ENCODE peak calls at places on chromosomes 12 and 14, in ten cellular contexts. Z is HepG2, A is NB4, Y is right lobe of liver, M is spleen, R is endothelial cell of umbilical vein, N is gastrocnemius medialis, E is body of pancreas, U is suprapubic skin, B is GM12878. D is an unnamed sample.

GRCh38 chr12:48025281-48025680 is 21.0 kb upstream of the COL2A1 start:
- DNase-seq in N (no peak), M (no peak), E (no peak), Z (no peak), U (no peak), B (no peak), A (no peak), Y (no peak), R (no peak), D (peak; percentile 68)

GRCh38 chr12:71440393-71441349 is 1.1 kb downstream of the LGR5 start:
- DNase-seq in B (no peak), E (peak; percentile 7), M (peak; percentile 62), R (no peak), A (peak; percentile 75), Z (peak; percentile 96), U (no peak), Y (peak; percentile 47), N (no peak), D (no peak)

GRCh38 chr14:21498540-21499526 is 12.3 kb downstream of the METTL3 start:
- DNase-seq in N (no peak), M (no peak), B (no peak), U (no peak), Z (peak; percentile 77), A (peak; percentile 62), R (peak; percentile 55), E (peak; percentile 23), Y (no peak), D (no peak)

GRCh38 chr14:61257469-61258057 is 23.6 kb downstream of the TMEM30B start:
- DNase-seq in A (no peak), N (no peak), B (no peak), E (no peak), Y (no peak), R (no peak), Z (no peak), U (no peak), M (no peak), D (no peak)

GRCh38 chr14:74401504-74402241 is 24.3 kb downstream of the SYNDIG1L start:
- DNase-seq in B (peak; percentile 45), Z (no peak), A (peak; percentile 11), R (no peak), Y (no peak), N (peak; percentile 18), U (no peak), M (peak; percentile 93), E (peak; percentile 20), D (peak; percentile 76)

GRCh38 chr12:112309797-112310196 is 72.4 kb downstream of the HECTD4 start:
- DNase-seq in Y (no peak), A (no peak), B (no peak), N (no peak), E (no peak), R (no peak), M (no peak), Z (no peak), U (no peak), D (no peak)

GRCh38 chr12:124621296-124621660 is 53.9 kb upstream of the NCOR2 start:
- DNase-seq in R (no peak), Z (no peak), B (no peak), E (peak; percentile 65), M (no peak), A (no peak), U (peak; percentile 87), Y (no peak), N (peak; percentile 78), D (peak; percentile 94)

GRCh38 chr12:79326663-79327062 is 364.1 kb downstream of the PAWR start:
- DNase-seq in M (no peak), R (no peak), Y (no peak), Z (no peak), E (no peak), B (no peak), U (no peak), N (no peak), A (no peak), D (no peak)

GRCh38 chr14:77184396-77185092 is 2.9 kb downstream of the TMEM63C start:
- DNase-seq in B (no peak), N (no peak), Z (no peak), R (no peak), Y (no peak), E (no peak), A (no peak), U (no peak), M (no peak), D (peak; percentile 37)

DNA sequence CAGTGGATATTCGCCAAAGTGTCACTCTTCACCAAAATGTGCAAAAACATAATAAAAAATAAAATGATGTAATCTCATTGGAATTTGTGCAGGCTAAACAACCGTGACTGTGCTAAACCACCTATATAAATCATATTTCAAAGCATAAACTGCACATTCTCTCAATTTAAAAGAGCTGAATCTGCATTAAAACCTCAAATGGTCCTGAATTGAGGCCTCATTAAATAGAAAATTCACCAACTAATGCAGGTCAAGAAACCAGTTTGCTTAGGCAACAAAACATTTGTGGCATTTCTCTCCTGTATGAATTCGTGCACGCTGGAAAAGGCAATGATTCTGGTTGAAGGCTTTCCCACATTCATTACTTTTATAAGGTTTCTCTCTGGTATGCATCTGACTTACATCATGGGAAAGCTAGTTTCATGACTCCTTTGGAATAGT is 80.1 kb upstream of the IFNG-AS1 start:
- DNase-seq in M (no peak), R (no peak), N (no peak), E (no peak), Z (no peak), B (no peak), A (no peak), U (no peak), Y (no peak), D (no peak)
- TF ChIP-seq CTCF in M (no peak), R (no peak), N (no peak), E (no peak), Z (no peak), B (no peak), A (no peak), U (no peak), Y (no peak), D (no peak)

DNA sequence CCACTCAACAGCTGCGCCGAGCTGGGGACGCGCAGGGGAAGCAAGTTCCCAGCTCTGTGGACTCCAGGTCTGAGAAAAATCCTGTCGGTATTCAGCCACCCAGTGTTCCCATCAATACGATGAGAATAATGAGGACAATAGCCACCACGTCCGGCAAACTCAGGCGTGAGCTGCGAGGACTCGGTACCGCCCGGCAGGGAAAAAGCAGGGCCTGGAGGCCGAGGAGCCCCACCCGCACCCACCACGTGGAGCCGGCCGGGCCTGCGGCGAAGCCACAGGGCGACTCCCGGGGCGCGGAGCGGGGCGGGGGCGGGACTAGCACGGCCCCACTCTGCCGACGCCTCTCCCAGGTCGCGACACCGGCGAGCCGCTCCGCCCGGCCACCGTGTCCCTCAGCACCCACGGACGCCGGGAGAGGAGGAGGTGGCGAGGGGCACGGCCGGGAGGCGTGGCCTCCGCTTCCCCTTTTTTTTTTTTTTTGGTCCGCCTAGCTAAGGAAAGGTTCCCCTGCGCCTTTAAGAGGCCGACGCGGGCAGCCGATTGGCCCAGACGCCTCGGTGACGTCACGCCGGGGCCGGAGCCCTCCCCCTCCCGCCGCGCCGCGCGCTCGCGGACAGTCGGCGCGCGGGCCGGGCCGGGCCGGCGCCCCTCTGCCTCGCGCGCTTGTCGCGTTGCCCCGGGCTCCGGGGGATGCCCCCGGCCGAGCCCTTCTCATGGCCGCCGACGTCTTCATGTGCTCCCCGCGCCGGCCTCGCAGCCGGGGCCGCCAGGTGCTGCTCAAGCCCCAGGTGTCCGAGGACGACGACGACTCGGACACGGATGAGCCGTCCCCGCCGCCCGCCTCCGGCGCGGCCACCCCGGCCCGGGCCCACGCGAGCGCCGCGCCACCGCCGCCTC is at the start of gene MLXIP:
- DNase-seq in Y (peak; percentile 97), E (peak; percentile 95), M (peak; percentile 98), Z (peak; percentile 78), A (peak; percentile 96), N (peak; percentile 95), U (peak; percentile 93), B (no peak), R (peak; percentile 92), D (peak; percentile 91)
- TF ChIP-seq POLR2A in Y (peak; percentile 99), E (peak; percentile 69), M (peak; percentile 95), Z (peak; percentile 80), A (peak; percentile 96), N (peak; percentile 99), U (peak; percentile 94), B (peak; percentile 83), R (peak; percentile 95), D (no peak)

GRCh38 chr14:96583605-96584041 is 81.4 kb downstream of the PAPOLA start:
- DNase-seq in U (no peak), Z (no peak), B (no peak), Y (no peak), R (no peak), M (peak; percentile 63), N (no peak), A (no peak), E (no peak), D (peak; percentile 9)
- H3K4me3 ChIP-seq in U (no peak overlapping the region), Z (no peak overlapping the region), B (no peak overlapping the region), Y (no peak overlapping the region), R (no peak overlapping the region), M (no peak overlapping the region), N (no peak overlapping the region), A (no peak overlapping the region), E (no peak overlapping the region), D (no peak overlapping the region)

GRCh38 chr12:26276709-26277108 is 81.3 kb downstream of the SSPN start:
- DNase-seq in A (peak; percentile 64), U (no peak), R (no peak), Y (no peak), Z (no peak), E (no peak), N (no peak), B (no peak), M (no peak), D (no peak)

GRCh38 chr12:26275313-26276257 is 80.2 kb downstream of the SSPN start:
- DNase-seq in M (no peak), E (no peak), N (no peak), R (no peak), Z (peak; percentile 32), Y (no peak), B (no peak), U (no peak), A (peak; percentile 96), D (no peak)

GRCh38 chr12:26273811-26274210 is 78.4 kb downstream of the SSPN start:
- DNase-seq in M (no peak), N (peak; percentile 23), Z (no peak), U (no peak), B (no peak), A (peak; percentile 90), Y (no peak), R (no peak), E (no peak), D (no peak)

GRCh38 chr12:26271889-26272492 is 76.6 kb downstream of the SSPN start:
- DNase-seq in Y (peak; percentile 70), M (peak; percentile 80), B (peak; percentile 69), R (peak; percentile 93), N (peak; percentile 37), E (peak; percentile 80), Z (no peak), A (no peak), U (peak; percentile 80), D (peak; percentile 63)

DNA sequence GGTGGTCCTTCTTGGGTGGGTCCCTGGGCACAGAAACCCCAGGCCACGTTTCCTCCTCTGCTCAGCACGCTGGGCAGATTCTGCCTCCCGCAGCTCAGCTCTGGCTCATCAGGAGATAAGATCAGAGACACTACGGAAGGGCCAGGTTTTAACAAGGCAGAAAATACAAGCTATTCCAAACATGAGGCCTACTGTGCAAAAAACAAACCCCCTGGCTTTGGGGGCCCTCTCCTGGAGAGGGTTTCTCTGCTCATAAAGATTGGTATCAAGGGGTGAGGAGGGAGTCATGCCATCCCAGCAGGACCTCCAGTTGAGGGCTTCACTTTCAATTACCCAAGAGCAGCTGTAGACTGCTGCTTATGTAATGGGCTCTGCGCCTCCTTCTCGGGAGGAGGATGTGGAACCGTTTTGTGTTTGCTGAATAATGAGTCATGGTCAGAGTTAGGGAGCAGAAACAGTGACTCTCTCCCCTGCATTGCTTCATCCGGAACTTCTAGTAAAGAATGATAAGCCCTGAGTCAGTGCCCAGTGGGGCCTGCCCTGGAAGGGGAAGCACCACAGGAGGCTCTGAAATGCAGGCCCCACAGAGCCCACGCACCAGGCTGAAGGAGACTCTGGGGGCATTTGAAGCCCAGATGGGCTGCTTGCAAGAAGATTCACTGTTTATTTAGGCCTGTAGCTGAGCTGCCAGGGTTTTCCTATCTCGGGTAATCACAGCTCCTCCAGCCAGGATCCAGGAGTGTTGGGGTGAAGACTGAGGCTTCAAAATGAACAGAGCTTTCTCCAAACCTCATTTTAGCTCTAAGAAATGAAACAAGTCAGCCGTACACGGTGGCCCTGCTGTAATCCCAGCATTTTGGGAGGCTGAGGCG is 79.3 kb downstream of the SSPN start:
- DNase-seq in R (peak; percentile 98), E (peak; percentile 93), A (peak; percentile 100), Z (peak; percentile 96), Y (peak; percentile 79), M (peak; percentile 87), U (peak; percentile 90), B (peak; percentile 94), N (peak; percentile 76), D (peak; percentile 95)
- TF ChIP-seq CTCF in R (no peak), E (no peak), A (peak; percentile 82), Z (peak; percentile 5), Y (no peak), M (no peak), U (no peak), B (no peak), N (no peak), D (no peak)

D was measured in lower leg skin.